ENCODE peak calls at places on chromosome 5, in six cellular contexts. D, A, L, G, W and Z are unnamed samples. For H3K4me1, the result is how much of the 10 kb centered on the place peaks cover.

GRCh38 chr5:158120760-158121159 is 261.8 kb upstream of the CLINT1 start:
- DNase-seq in D (no peak), A (no peak), L (no peak), G (no peak), W (no peak), Z (no peak)

GRCh38 chr5:172104801-172105701 is 83.0 kb downstream of the STK10 start:
- DNase-seq in D (no peak), A (no peak), L (no peak), G (no peak), W (no peak), Z (no peak)

GRCh38 chr5:97164846-97165245 is 18.2 kb downstream of the RIOK2 start:
- DNase-seq in D (no peak), A (no peak), L (no peak), G (peak), W (no peak), Z (no peak)

GRCh38 chr5:139549162-139549894 is 11.8 kb upstream of the UBE2D2 start:
- DNase-seq in D (no peak), A (no peak), L (no peak), G (no peak), W (no peak), Z (no peak)

GRCh38 chr5:149152317-149152746 is 11.0 kb downstream of the ABLIM3 start:
- DNase-seq in D (no peak), A (no peak), L (no peak), G (peak), W (no peak), Z (no peak)

GRCh38 chr5:64954518-64954917 is 185.8 kb downstream of the CWC27 start:
- DNase-seq in D (no peak), A (no peak), L (no peak), G (no peak), W (no peak), Z (no peak)

GRCh38 chr5:144958002-144958401 is 787.3 kb downstream of the KCTD16 start:
- DNase-seq in D (no peak), A (no peak), L (no peak), G (no peak), W (no peak), Z (no peak)

GRCh38 chr5:68398146-68398812 is 182.7 kb downstream of the PIK3R1 start:
- DNase-seq in D (no peak), A (no peak), L (no peak), G (no peak), W (no peak), Z (no peak)

GRCh38 chr5:6478793-6479192 is 30.1 kb downstream of the UBE2QL1 start:
- DNase-seq in D (peak), A (no peak), L (no peak), G (no peak), W (no peak), Z (peak)

GRCh38 chr5:132813599-132814440 is 718 bp downstream of the SOWAHA start:
- DNase-seq in D (peak), A (no peak), L (peak), G (no peak), W (peak), Z (peak)

GRCh38 chr5:132814441-132815294 is 1.6 kb downstream of the SOWAHA start:
- DNase-seq in D (no peak), A (no peak), L (no peak), G (no peak), W (no peak), Z (peak)

GRCh38 chr5:132812123-132812948 is 766 bp upstream of the SOWAHA start:
- DNase-seq in D (no peak), A (no peak), L (no peak), G (no peak), W (no peak), Z (peak)

GRCh38 chr5:132815454-132815853 is 2.4 kb downstream of the SOWAHA start:
- DNase-seq in D (no peak), A (no peak), L (no peak), G (peak), W (no peak), Z (no peak)

DNA sequence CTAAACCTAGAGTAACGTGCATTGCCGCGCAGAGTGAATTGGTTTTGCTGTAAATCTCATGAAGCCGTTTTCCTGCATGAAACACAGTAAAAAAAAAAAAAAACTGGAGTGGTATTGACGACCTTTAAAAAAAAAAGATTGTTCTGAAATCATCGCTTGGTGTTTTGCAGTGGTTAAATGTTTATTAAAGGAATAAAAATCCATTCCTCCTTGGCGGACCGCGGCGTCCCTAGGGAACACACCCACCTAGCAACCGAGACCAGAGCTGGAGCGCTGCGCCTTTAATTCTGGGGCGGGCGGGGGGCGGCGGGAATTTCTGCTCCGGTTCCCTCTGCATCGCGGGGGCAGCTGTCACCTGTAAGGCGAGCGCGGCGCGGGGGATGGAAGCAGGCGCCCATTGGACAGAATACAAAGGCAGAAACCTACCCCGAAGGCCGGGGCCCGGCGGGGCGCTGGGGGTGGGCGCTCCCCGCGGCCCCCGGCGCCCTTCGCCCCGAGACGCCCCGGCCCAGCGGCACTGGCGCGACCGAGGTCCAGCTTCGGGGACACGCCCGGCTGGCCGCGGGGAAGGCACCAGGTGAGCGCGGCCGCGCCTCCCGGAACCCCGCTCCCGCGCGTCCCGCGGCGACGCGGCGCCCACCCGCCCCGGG is at the start of gene SOWAHA:
- DNase-seq in D (no peak), A (no peak), L (no peak), G (no peak), W (no peak), Z (peak)
- H3K4me1 ChIP-seq in D (under half), A (under half), L (under half), G (under half), W (under half), Z (under half)

DNA sequence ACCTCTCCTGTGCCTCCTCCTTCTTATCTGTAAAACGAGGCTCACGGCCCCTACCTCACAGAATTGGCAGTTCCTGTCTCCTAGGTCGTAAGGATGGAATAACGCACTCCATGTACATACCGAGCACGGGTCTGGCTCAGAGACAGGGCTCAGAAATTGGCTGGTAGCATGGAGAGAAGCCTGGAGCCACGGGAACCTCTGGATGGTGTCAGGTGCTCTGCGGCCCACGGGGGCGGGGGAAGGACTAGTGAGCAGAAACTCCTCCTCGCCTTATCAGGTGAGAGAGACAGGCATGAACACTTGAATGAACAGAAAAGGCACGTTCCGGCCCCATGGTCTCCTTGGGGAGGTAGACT is 15.4 kb upstream of the C5orf47 start:
- DNase-seq in D (no peak), A (no peak), L (no peak), G (no peak), W (no peak), Z (peak)
- H3K4me1 ChIP-seq in D (under half), A (under half), L (under half), G (under half), W (under half), Z (under half)

DNA sequence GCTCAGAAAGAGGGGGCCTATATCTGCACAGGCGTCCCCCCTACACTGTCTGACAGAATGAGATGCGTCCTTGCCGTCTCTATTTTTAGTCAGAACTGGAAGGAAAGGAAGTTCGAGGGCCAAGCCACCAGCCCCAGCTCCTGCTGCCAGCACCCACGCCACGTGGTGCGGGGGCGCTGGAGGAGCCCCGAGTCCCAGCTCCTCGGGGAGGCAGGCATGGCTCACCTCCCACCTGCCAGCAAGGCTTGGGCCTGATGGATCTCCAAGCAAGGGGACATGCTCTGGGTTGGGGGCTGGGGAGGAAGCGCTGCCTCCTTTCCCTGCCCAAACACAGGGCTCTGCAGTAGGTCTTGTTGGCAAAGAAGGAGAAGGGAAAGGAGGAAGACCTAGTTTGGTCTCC is 80.3 kb upstream of the ARAP3 start:
- DNase-seq in D (no peak), A (no peak), L (no peak), G (no peak), W (no peak), Z (no peak)
- H3K4me1 ChIP-seq in D (under half), A (under half), L (under half), G (under half), W (under half), Z (under half)

GRCh38 chr5:150645070-150645700 is 4.7 kb downstream of the SYNPO start:
- DNase-seq in D (peak), A (no peak), L (no peak), G (peak), W (peak), Z (no peak)

GRCh38 chr5:150642991-150643710 is 2.7 kb downstream of the SYNPO start:
- DNase-seq in D (no peak), A (no peak), L (no peak), G (no peak), W (peak), Z (no peak)

GRCh38 chr5:150642567-150642927 is 2.1 kb downstream of the SYNPO start:
- DNase-seq in D (no peak), A (no peak), L (no peak), G (peak), W (peak), Z (peak)

GRCh38 chr5:150644058-150644457 is 3.6 kb downstream of the SYNPO start:
- DNase-seq in D (no peak), A (no peak), L (no peak), G (no peak), W (peak), Z (no peak)

GRCh38 chr5:150644496-150644895 is 4.0 kb downstream of the SYNPO start:
- DNase-seq in D (peak), A (no peak), L (no peak), G (no peak), W (peak), Z (peak)
- H3K4me1 ChIP-seq in D (half or more), A (half or more), L (under half), G (under half), W (under half), Z (half or more)

GRCh38 chr5:50657044-50657443 is 9.4 kb upstream of the PARP8 start:
- DNase-seq in D (no peak), A (no peak), L (no peak), G (no peak), W (no peak), Z (no peak)

GRCh38 chr5:50653946-50654345 is 12.5 kb upstream of the PARP8 start:
- DNase-seq in D (no peak), A (no peak), L (no peak), G (no peak), W (no peak), Z (no peak)

GRCh38 chr5:50658243-50658642 is 8.2 kb upstream of the PARP8 start:
- DNase-seq in D (no peak), A (no peak), L (no peak), G (no peak), W (no peak), Z (no peak)

GRCh38 chr5:50655067-50655809 is 11.2 kb upstream of the PARP8 start:
- DNase-seq in D (no peak), A (no peak), L (no peak), G (no peak), W (no peak), Z (no peak)

GRCh38 chr5:50655810-50656205 is 10.6 kb upstream of the PARP8 start:
- DNase-seq in D (no peak), A (no peak), L (no peak), G (no peak), W (no peak), Z (peak)
- H3K4me1 ChIP-seq in D (under half), A (under half), L (under half), G (under half), W (under half), Z (under half)